ENCODE peak calls at places on chromosomes 6 and 20, in nine cellular contexts. One of them, this sample, is unnamed.

GRCh38 chr6:27894839-27895762 is 17.1 kb downstream of the OR2B2 start:
- DNase-seq in brain microvascular endothelial cell: peak
- DNase-seq in heart left ventricle: peak
- DNase-seq in sigmoid colon: peak
- DNase-seq in RWPE1: peak
- DNase-seq in mesenchymal stem cell: peak
- DNase-seq in upper lobe of right lung: no peak
- DNase-seq in CD4-positive, alpha-beta T cell: peak
- DNase-seq in H9: peak
- DNase-seq in this sample: peak

GRCh38 chr6:12962529-12962928 is 246.0 kb downstream of the PHACTR1 start:
- DNase-seq in brain microvascular endothelial cell: no peak
- DNase-seq in heart left ventricle: peak
- DNase-seq in sigmoid colon: no peak
- DNase-seq in RWPE1: no peak
- DNase-seq in mesenchymal stem cell: peak
- DNase-seq in upper lobe of right lung: no peak
- DNase-seq in CD4-positive, alpha-beta T cell: no peak
- DNase-seq in H9: no peak
- DNase-seq in this sample: no peak

GRCh38 chr6:114290864-114291263 is 52.0 kb downstream of the HS3ST5 start:
- DNase-seq in brain microvascular endothelial cell: no peak
- DNase-seq in heart left ventricle: no peak
- DNase-seq in sigmoid colon: no peak
- DNase-seq in RWPE1: no peak
- DNase-seq in mesenchymal stem cell: no peak
- DNase-seq in upper lobe of right lung: no peak
- DNase-seq in CD4-positive, alpha-beta T cell: no peak
- DNase-seq in H9: no peak
- DNase-seq in this sample: no peak

GRCh38 chr6:88919032-88919431 is 44.4 kb downstream of the RNGTT start:
- DNase-seq in brain microvascular endothelial cell: no peak
- DNase-seq in heart left ventricle: no peak
- DNase-seq in sigmoid colon: no peak
- DNase-seq in RWPE1: no peak
- DNase-seq in mesenchymal stem cell: peak
- DNase-seq in upper lobe of right lung: no peak
- DNase-seq in CD4-positive, alpha-beta T cell: no peak
- DNase-seq in H9: no peak
- DNase-seq in this sample: no peak

GRCh38 chr20:44961868-44962267 is 1.7 kb upstream of the TOMM34 start:
- DNase-seq in brain microvascular endothelial cell: peak
- DNase-seq in heart left ventricle: no peak
- DNase-seq in sigmoid colon: no peak
- DNase-seq in RWPE1: peak
- DNase-seq in mesenchymal stem cell: peak
- DNase-seq in upper lobe of right lung: no peak
- DNase-seq in CD4-positive, alpha-beta T cell: no peak
- DNase-seq in H9: no peak
- DNase-seq in this sample: no peak

GRCh38 chr20:63748356-63749270 is 9.0 kb downstream of the SLC2A4RG start:
- DNase-seq in brain microvascular endothelial cell: no peak
- DNase-seq in heart left ventricle: peak
- DNase-seq in sigmoid colon: no peak
- DNase-seq in RWPE1: no peak
- DNase-seq in mesenchymal stem cell: no peak
- DNase-seq in upper lobe of right lung: no peak
- DNase-seq in CD4-positive, alpha-beta T cell: no peak
- DNase-seq in H9: no peak
- DNase-seq in this sample: no peak

GRCh38 chr20:33443006-33443511 is 504 bp downstream of the SNTA1 start:
- DNase-seq in brain microvascular endothelial cell: no peak
- DNase-seq in heart left ventricle: peak
- DNase-seq in sigmoid colon: peak
- DNase-seq in RWPE1: no peak
- DNase-seq in mesenchymal stem cell: peak
- DNase-seq in upper lobe of right lung: peak
- DNase-seq in CD4-positive, alpha-beta T cell: no peak
- DNase-seq in H9: no peak
- DNase-seq in this sample: no peak

GRCh38 chr6:83309344-83309743 is 116.2 kb downstream of the RWDD2A start:
- DNase-seq in brain microvascular endothelial cell: no peak
- DNase-seq in heart left ventricle: no peak
- DNase-seq in sigmoid colon: no peak
- DNase-seq in RWPE1: peak
- DNase-seq in mesenchymal stem cell: no peak
- DNase-seq in upper lobe of right lung: no peak
- DNase-seq in CD4-positive, alpha-beta T cell: no peak
- DNase-seq in H9: no peak
- DNase-seq in this sample: no peak

GRCh38 chr6:80060774-80061173 is 45.7 kb upstream of the BCKDHB start:
- DNase-seq in brain microvascular endothelial cell: no peak
- DNase-seq in heart left ventricle: no peak
- DNase-seq in sigmoid colon: no peak
- DNase-seq in RWPE1: no peak
- DNase-seq in mesenchymal stem cell: no peak
- DNase-seq in upper lobe of right lung: no peak
- DNase-seq in CD4-positive, alpha-beta T cell: no peak
- DNase-seq in H9: no peak
- DNase-seq in this sample: no peak

GRCh38 chr6:43376551-43376981 is 7.1 kb upstream of the ZNF318 start:
- DNase-seq in brain microvascular endothelial cell: peak
- DNase-seq in heart left ventricle: no peak
- DNase-seq in sigmoid colon: no peak
- DNase-seq in RWPE1: no peak
- DNase-seq in mesenchymal stem cell: peak
- DNase-seq in upper lobe of right lung: no peak
- DNase-seq in CD4-positive, alpha-beta T cell: no peak
- DNase-seq in H9: no peak
- DNase-seq in this sample: peak

GRCh38 chr20:78338-78737 is 9.1 kb upstream of the DEFB125 start:
- DNase-seq in brain microvascular endothelial cell: no peak
- DNase-seq in heart left ventricle: no peak
- DNase-seq in sigmoid colon: no peak
- DNase-seq in RWPE1: no peak
- DNase-seq in mesenchymal stem cell: no peak
- DNase-seq in upper lobe of right lung: no peak
- DNase-seq in CD4-positive, alpha-beta T cell: no peak
- DNase-seq in H9: no peak
- DNase-seq in this sample: no peak

GRCh38 chr6:156943167-156943566 is 166.0 kb downstream of the ARID1B start:
- DNase-seq in brain microvascular endothelial cell: no peak
- DNase-seq in heart left ventricle: no peak
- DNase-seq in sigmoid colon: no peak
- DNase-seq in RWPE1: no peak
- DNase-seq in mesenchymal stem cell: no peak
- DNase-seq in upper lobe of right lung: no peak
- DNase-seq in CD4-positive, alpha-beta T cell: no peak
- DNase-seq in H9: no peak
- DNase-seq in this sample: no peak
- H3K27ac ChIP-seq in brain microvascular endothelial cell: peak
- H3K27ac ChIP-seq in heart left ventricle: no peak
- H3K27ac ChIP-seq in sigmoid colon: no peak
- H3K27ac ChIP-seq in RWPE1: no peak
- H3K27ac ChIP-seq in mesenchymal stem cell: no peak
- H3K27ac ChIP-seq in upper lobe of right lung: no peak
- H3K27ac ChIP-seq in CD4-positive, alpha-beta T cell: no peak
- H3K27ac ChIP-seq in H9: no peak
- H3K27ac ChIP-seq in this sample: no peak

GRCh38 chr6:26538936-26539615 is 910 bp downstream of the HMGN4 start:
- DNase-seq in brain microvascular endothelial cell: no peak
- DNase-seq in heart left ventricle: no peak
- DNase-seq in sigmoid colon: no peak
- DNase-seq in RWPE1: peak
- DNase-seq in mesenchymal stem cell: peak
- DNase-seq in upper lobe of right lung: no peak
- DNase-seq in CD4-positive, alpha-beta T cell: no peak
- DNase-seq in H9: no peak
- DNase-seq in this sample: no peak

GRCh38 chr6:26545617-26546016 is 7.5 kb downstream of the HMGN4 start:
- DNase-seq in brain microvascular endothelial cell: no peak
- DNase-seq in heart left ventricle: no peak
- DNase-seq in sigmoid colon: no peak
- DNase-seq in RWPE1: no peak
- DNase-seq in mesenchymal stem cell: no peak
- DNase-seq in upper lobe of right lung: no peak
- DNase-seq in CD4-positive, alpha-beta T cell: no peak
- DNase-seq in H9: no peak
- DNase-seq in this sample: no peak

GRCh38 chr6:26538572-26538902 is 371 bp downstream of the HMGN4 start:
- DNase-seq in brain microvascular endothelial cell: no peak
- DNase-seq in heart left ventricle: no peak
- DNase-seq in sigmoid colon: no peak
- DNase-seq in RWPE1: peak
- DNase-seq in mesenchymal stem cell: no peak
- DNase-seq in upper lobe of right lung: no peak
- DNase-seq in CD4-positive, alpha-beta T cell: no peak
- DNase-seq in H9: no peak
- DNase-seq in this sample: peak

GRCh38 chr6:26543953-26544352 is 5.8 kb downstream of the HMGN4 start:
- DNase-seq in brain microvascular endothelial cell: peak
- DNase-seq in heart left ventricle: no peak
- DNase-seq in sigmoid colon: no peak
- DNase-seq in RWPE1: peak
- DNase-seq in mesenchymal stem cell: peak
- DNase-seq in upper lobe of right lung: no peak
- DNase-seq in CD4-positive, alpha-beta T cell: no peak
- DNase-seq in H9: no peak
- DNase-seq in this sample: peak

GRCh38 chr6:26544473-26544872 is 6.3 kb downstream of the HMGN4 start:
- DNase-seq in brain microvascular endothelial cell: no peak
- DNase-seq in heart left ventricle: no peak
- DNase-seq in sigmoid colon: no peak
- DNase-seq in RWPE1: no peak
- DNase-seq in mesenchymal stem cell: no peak
- DNase-seq in upper lobe of right lung: no peak
- DNase-seq in CD4-positive, alpha-beta T cell: no peak
- DNase-seq in H9: no peak
- DNase-seq in this sample: no peak
- H3K27ac ChIP-seq in brain microvascular endothelial cell: no peak
- H3K27ac ChIP-seq in heart left ventricle: no peak
- H3K27ac ChIP-seq in sigmoid colon: no peak
- H3K27ac ChIP-seq in RWPE1: no peak
- H3K27ac ChIP-seq in mesenchymal stem cell: no peak
- H3K27ac ChIP-seq in upper lobe of right lung: no peak
- H3K27ac ChIP-seq in CD4-positive, alpha-beta T cell: no peak
- H3K27ac ChIP-seq in H9: no peak
- H3K27ac ChIP-seq in this sample: no peak

GRCh38 chr6:156461647-156462046 is 315.5 kb upstream of the ARID1B start:
- DNase-seq in brain microvascular endothelial cell: no peak
- DNase-seq in heart left ventricle: no peak
- DNase-seq in sigmoid colon: no peak
- DNase-seq in RWPE1: no peak
- DNase-seq in mesenchymal stem cell: no peak
- DNase-seq in upper lobe of right lung: no peak
- DNase-seq in CD4-positive, alpha-beta T cell: no peak
- DNase-seq in H9: no peak
- DNase-seq in this sample: no peak

DNA sequence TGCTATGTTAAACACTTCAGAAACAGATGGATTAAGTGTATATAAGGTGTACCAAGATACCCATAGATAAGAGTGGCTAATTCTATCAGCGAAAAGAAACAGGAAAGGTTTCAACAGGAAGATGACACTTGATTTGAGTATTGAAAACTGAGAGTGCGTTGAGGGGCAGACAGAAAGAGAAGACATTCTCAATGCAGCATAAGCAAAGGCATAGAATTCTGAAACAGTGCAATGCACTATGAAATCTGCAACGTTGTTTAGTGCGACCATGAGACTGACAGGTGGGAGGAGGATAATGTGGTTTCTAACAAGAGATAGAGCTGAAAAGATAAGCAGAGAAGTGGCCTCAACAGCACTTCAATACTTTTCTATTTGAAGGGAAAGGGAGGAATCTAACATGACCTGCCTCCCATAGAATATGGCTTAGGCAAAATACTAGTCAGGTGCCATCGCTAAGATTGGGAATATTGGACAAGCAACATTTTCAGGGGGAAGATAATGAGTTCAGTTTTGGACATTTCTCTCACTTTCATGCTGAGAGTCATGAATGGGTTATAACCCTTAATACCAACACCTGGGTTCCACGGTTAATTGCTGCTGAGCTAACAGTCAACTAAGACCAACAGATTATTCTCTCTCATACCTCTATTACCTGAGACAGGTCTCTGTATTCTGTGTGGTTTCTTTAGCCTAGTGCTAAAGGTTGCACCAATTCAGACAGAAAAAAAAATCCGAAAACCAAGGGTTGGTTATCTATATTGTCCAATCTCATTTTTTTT is 312.9 kb upstream of the ARID1B start:
- DNase-seq in brain microvascular endothelial cell: no peak
- DNase-seq in heart left ventricle: no peak
- DNase-seq in sigmoid colon: no peak
- DNase-seq in RWPE1: no peak
- DNase-seq in mesenchymal stem cell: no peak
- DNase-seq in upper lobe of right lung: no peak
- DNase-seq in CD4-positive, alpha-beta T cell: no peak
- DNase-seq in H9: no peak
- DNase-seq in this sample: no peak
- H3K27ac ChIP-seq in brain microvascular endothelial cell: no peak
- H3K27ac ChIP-seq in heart left ventricle: no peak
- H3K27ac ChIP-seq in sigmoid colon: no peak
- H3K27ac ChIP-seq in RWPE1: no peak
- H3K27ac ChIP-seq in mesenchymal stem cell: no peak
- H3K27ac ChIP-seq in upper lobe of right lung: no peak
- H3K27ac ChIP-seq in CD4-positive, alpha-beta T cell: no peak
- H3K27ac ChIP-seq in H9: no peak
- H3K27ac ChIP-seq in this sample: no peak

GRCh38 chr20:4950437-4950836 is 50.9 kb downstream of the SLC23A2 start:
- DNase-seq in brain microvascular endothelial cell: no peak
- DNase-seq in heart left ventricle: no peak
- DNase-seq in sigmoid colon: no peak
- DNase-seq in RWPE1: no peak
- DNase-seq in mesenchymal stem cell: no peak
- DNase-seq in upper lobe of right lung: no peak
- DNase-seq in CD4-positive, alpha-beta T cell: no peak
- DNase-seq in H9: no peak
- DNase-seq in this sample: no peak
- H3K27ac ChIP-seq in brain microvascular endothelial cell: no peak
- H3K27ac ChIP-seq in heart left ventricle: no peak
- H3K27ac ChIP-seq in sigmoid colon: peak
- H3K27ac ChIP-seq in RWPE1: peak
- H3K27ac ChIP-seq in mesenchymal stem cell: no peak
- H3K27ac ChIP-seq in upper lobe of right lung: no peak
- H3K27ac ChIP-seq in CD4-positive, alpha-beta T cell: no peak
- H3K27ac ChIP-seq in H9: no peak
- H3K27ac ChIP-seq in this sample: no peak